ENCODE peak calls at places on chromosomes 2 and 18, in four cellular contexts. X is A549, B is HepG2, I is GM12878. M is an unnamed sample.

GRCh38 chr2:15579641-15580040 is 12.0 kb upstream of the DDX1 start:
- DNase-seq in X (no peak), B (peak; percentile 25), I (no peak), M (no peak)

GRCh38 chr2:70141754-70142589 is 48.8 kb downstream of the C2orf42 start:
- DNase-seq in X (peak; percentile 51), B (peak; percentile 67), I (no peak), M (peak; percentile 88)

GRCh38 chr18:48931680-48932461 is 18.9 kb downstream of the SMAD7 start:
- DNase-seq in X (no peak), B (no peak), I (peak; percentile 58), M (peak; percentile 44)

GRCh38 chr18:55324166-55324565 is 263.8 kb downstream of the TCF4 start:
- DNase-seq in X (no peak), B (no peak), I (no peak), M (no peak)

GRCh38 chr2:43178602-43179542 is 47.5 kb downstream of the ZFP36L2 start:
- DNase-seq in X (peak; percentile 89), B (peak; percentile 90), I (no peak), M (peak; percentile 90)

GRCh38 chr2:231123362-231123898 is 1.4 kb downstream of the HTR2B start:
- DNase-seq in X (no peak), B (peak; percentile 37), I (peak; percentile 16), M (no peak)

GRCh38 chr2:157325786-157326185 is at the start of gene ERMN:
- DNase-seq in X (no peak), B (no peak), I (no peak), M (no peak)

GRCh38 chr18:25935356-25935755 is 155.1 kb downstream of the SS18 start:
- DNase-seq in X (no peak), B (no peak), I (no peak), M (no peak)

GRCh38 chr2:22894761-22895160 is 490.2 kb upstream of the KLHL29 start:
- DNase-seq in X (no peak), B (no peak), I (no peak), M (no peak)

GRCh38 chr2:85353876-85354285 is 447 bp downstream of the RETSAT start:
- DNase-seq in X (peak; percentile 69), B (peak; percentile 25), I (no peak), M (peak; percentile 48)

GRCh38 chr2:42906557-42907380 is 114.4 kb upstream of the HAAO start:
- DNase-seq in X (no peak), B (no peak), I (no peak), M (peak; percentile 50)

GRCh38 chr2:207801259-207801658 is 31.6 kb upstream of the FZD5 start:
- DNase-seq in X (no peak), B (peak; percentile 78), I (no peak), M (peak; percentile 23)

GRCh38 chr18:40133253-40133652 is 1821.8 kb upstream of the PIK3C3 start:
- DNase-seq in X (no peak), B (no peak), I (no peak), M (no peak)

GRCh38 chr2:226223704-226224103 is 575.9 kb downstream of the IRS1 start:
- DNase-seq in X (no peak), B (no peak), I (no peak), M (no peak)

GRCh38 chr2:43745457-43745856 is 28.4 kb upstream of the DYNC2LI1 start:
- DNase-seq in X (no peak), B (peak; percentile 76), I (no peak), M (no peak)

GRCh38 chr2:229725716-229726346 is 11.5 kb upstream of the DNER start:
- DNase-seq in X (peak; percentile 62), B (no peak), I (no peak), M (no peak)

GRCh38 chr2:241191101-241191500 is 2.6 kb downstream of the ANO7 start:
- DNase-seq in X (no peak), B (no peak), I (no peak), M (peak; percentile 31)

GRCh38 chr2:102266204-102266603 is 45.2 kb upstream of the IL1RL1 start:
- DNase-seq in X (no peak), B (no peak), I (no peak), M (no peak)

GRCh38 chr2:135052997-135053474 is 944 bp downstream of the RAB3GAP1 start:
- DNase-seq in X (no peak), B (no peak), I (no peak), M (no peak)

GRCh38 chr2:197081294-197081693 is 154.8 kb upstream of the PGAP1 start:
- DNase-seq in X (no peak), B (no peak), I (no peak), M (no peak)
- TF ChIP-seq CHD4 in X (no peak), B (no peak), I (no peak), M (no peak)

GRCh38 chr18:13558790-13559189 is 167.6 kb downstream of the FAM210A start:
- DNase-seq in X (no peak), B (no peak), I (no peak), M (no peak)
- TF ChIP-seq CHD4 in X (no peak), B (no peak), I (no peak), M (no peak)

DNA sequence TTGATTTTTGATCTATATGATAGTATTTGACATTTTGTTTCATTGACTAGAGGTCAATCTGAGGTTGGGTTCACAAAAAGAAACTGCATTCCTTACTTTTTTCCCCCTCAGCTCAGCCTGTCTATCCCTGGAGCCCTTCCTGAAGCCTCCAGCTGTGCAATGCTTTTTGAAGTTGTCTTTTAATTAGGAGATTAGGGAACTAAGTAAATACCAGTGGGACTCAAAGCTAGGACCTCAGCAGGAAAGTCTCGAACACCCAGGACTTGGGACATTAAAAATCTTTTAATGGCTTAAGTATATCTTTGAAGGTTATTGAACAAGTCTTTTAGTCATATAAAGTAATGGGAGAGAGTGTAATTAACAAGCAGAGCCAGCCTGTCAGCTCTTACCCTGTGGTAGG is 220.2 kb downstream of the PDE11A start:
- DNase-seq in X (no peak), B (no peak), I (no peak), M (no peak)
- TF ChIP-seq CHD4 in X (no peak), B (no peak), I (no peak), M (no peak)

DNA sequence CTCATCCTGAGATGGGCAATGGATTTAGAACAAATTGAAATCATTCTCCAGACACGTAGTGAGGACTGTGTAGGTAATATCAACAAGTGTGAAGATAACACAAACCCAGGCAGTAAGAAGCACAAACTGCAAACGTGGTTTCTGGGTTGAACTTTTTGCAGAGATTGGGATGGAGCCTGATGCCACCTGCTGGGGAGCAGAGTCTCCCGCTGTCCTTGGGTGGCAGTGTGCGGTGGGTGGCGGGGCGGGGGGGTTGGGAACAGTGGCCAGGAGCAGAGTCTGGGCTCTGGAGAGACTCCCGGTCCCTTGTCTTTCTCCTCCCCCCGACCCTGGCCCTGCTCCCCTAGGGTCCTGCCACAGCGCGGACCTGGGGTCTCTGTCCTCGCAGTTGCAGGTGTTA is 19.5 kb downstream of the TRAF3IP1 start:
- DNase-seq in X (peak; percentile 29), B (peak; percentile 28), I (no peak), M (no peak)
- TF ChIP-seq CHD4 in X (no peak), B (no peak), I (no peak), M (no peak)

M was measured in K562.